ENCODE peak calls at places on chromosomes 13 and 19, in four cellular contexts. One of them, this sample, is unnamed.
A peak's percentile ranks its signal among the peaks of the same experiment; 100 is the strongest.

GRCh38 chr13:101454767-101455166 is 2.3 kb downstream of the ITGBL1 start:
- DNase-seq in psoas muscle: no peak
- DNase-seq in fibroblast of lung: peak; percentile 85
- DNase-seq in kidney epithelial cell: no peak
- DNase-seq in this sample: no peak

GRCh38 chr19:49921871-49922755 is 6.9 kb upstream of the ATF5 start:
- DNase-seq in psoas muscle: no peak
- DNase-seq in kidney epithelial cell: peak; percentile 34
- DNase-seq in fibroblast of lung: peak; percentile 60
- DNase-seq in this sample: no peak

GRCh38 chr19:33071887-33072286 is 7.2 kb upstream of the RHPN2 start:
- DNase-seq in fibroblast of lung: peak; percentile 54
- DNase-seq in psoas muscle: no peak
- DNase-seq in kidney epithelial cell: no peak
- DNase-seq in this sample: no peak

GRCh38 chr19:2700660-2701360 is 1.7 kb downstream of the GNG7 start:
- DNase-seq in psoas muscle: no peak
- DNase-seq in fibroblast of lung: no peak
- DNase-seq in kidney epithelial cell: no peak
- DNase-seq in this sample: no peak

GRCh38 chr19:17235618-17236413 is 9.8 kb downstream of the OCEL1 start:
- DNase-seq in fibroblast of lung: peak; percentile 78
- DNase-seq in psoas muscle: peak; percentile 74
- DNase-seq in kidney epithelial cell: no peak
- DNase-seq in this sample: peak; percentile 76

GRCh38 chr19:45507864-45508680 is 793 bp downstream of the VASP start:
- DNase-seq in psoas muscle: peak; percentile 50
- DNase-seq in kidney epithelial cell: no peak
- DNase-seq in fibroblast of lung: peak; percentile 44
- DNase-seq in this sample: no peak

GRCh38 chr13:43861863-43862262 is 17.7 kb downstream of the CCDC122 start:
- DNase-seq in fibroblast of lung: no peak
- DNase-seq in psoas muscle: no peak
- DNase-seq in kidney epithelial cell: no peak
- DNase-seq in this sample: no peak

GRCh38 chr13:35723061-35723461 is 246.6 kb upstream of the MAB21L1 start:
- DNase-seq in kidney epithelial cell: no peak
- DNase-seq in psoas muscle: peak; percentile 41
- DNase-seq in fibroblast of lung: no peak
- DNase-seq in this sample: no peak

GRCh38 chr19:32651729-32652140 is 23.2 kb downstream of the ANKRD27 start:
- DNase-seq in kidney epithelial cell: no peak
- DNase-seq in psoas muscle: no peak
- DNase-seq in fibroblast of lung: peak; percentile 23
- DNase-seq in this sample: peak; percentile 55

GRCh38 chr19:40224342-40225148 is 1.9 kb downstream of the CCNP start:
- DNase-seq in fibroblast of lung: no peak
- DNase-seq in psoas muscle: no peak
- DNase-seq in kidney epithelial cell: no peak
- DNase-seq in this sample: no peak

GRCh38 chr19:7856679-7857663 is 17.2 kb downstream of the PRR36 start:
- DNase-seq in kidney epithelial cell: no peak
- DNase-seq in psoas muscle: no peak
- DNase-seq in fibroblast of lung: no peak
- DNase-seq in this sample: no peak

GRCh38 chr19:48975947-48976847 is 11.1 kb downstream of the FTL start:
- DNase-seq in psoas muscle: no peak
- DNase-seq in kidney epithelial cell: no peak
- DNase-seq in fibroblast of lung: no peak
- DNase-seq in this sample: no peak

GRCh38 chr13:106230450-106230849 is 305.0 kb downstream of the EFNB2 start:
- DNase-seq in psoas muscle: no peak
- DNase-seq in fibroblast of lung: peak; percentile 59
- DNase-seq in kidney epithelial cell: no peak
- DNase-seq in this sample: no peak

GRCh38 chr13:112951674-112952371 is 17.2 kb upstream of the MCF2L start:
- DNase-seq in psoas muscle: no peak
- DNase-seq in fibroblast of lung: no peak
- DNase-seq in kidney epithelial cell: no peak
- DNase-seq in this sample: no peak

GRCh38 chr13:101639711-101640110 is 187.2 kb downstream of the ITGBL1 start:
- DNase-seq in psoas muscle: no peak
- DNase-seq in kidney epithelial cell: no peak
- DNase-seq in fibroblast of lung: no peak
- DNase-seq in this sample: no peak

GRCh38 chr13:79806821-79807220 is 325.9 kb downstream of the NDFIP2 start:
- DNase-seq in fibroblast of lung: no peak
- DNase-seq in kidney epithelial cell: no peak
- DNase-seq in psoas muscle: no peak
- DNase-seq in this sample: no peak

GRCh38 chr13:112684041-112684440 is 5.8 kb upstream of the ATP11A start:
- DNase-seq in psoas muscle: no peak
- DNase-seq in kidney epithelial cell: no peak
- DNase-seq in fibroblast of lung: no peak
- DNase-seq in this sample: no peak

GRCh38 chr13:112885782-112886268 is 83.2 kb upstream of the MCF2L start:
- DNase-seq in fibroblast of lung: peak; percentile 88
- DNase-seq in psoas muscle: peak; percentile 74
- DNase-seq in kidney epithelial cell: peak; percentile 70
- DNase-seq in this sample: peak; percentile 82

GRCh38 chr19:32404213-32404938 is 1.2 kb upstream of the DPY19L3 start:
- DNase-seq in fibroblast of lung: peak; percentile 9
- DNase-seq in psoas muscle: no peak
- DNase-seq in kidney epithelial cell: no peak
- DNase-seq in this sample: no peak

GRCh38 chr19:10158071-10158470 is 36.7 kb downstream of the DNMT1 start:
- DNase-seq in psoas muscle: no peak
- DNase-seq in kidney epithelial cell: no peak
- DNase-seq in fibroblast of lung: no peak
- DNase-seq in this sample: no peak

GRCh38 chr19:45632468-45633196 is 6.6 kb downstream of the EML2 start:
- DNase-seq in kidney epithelial cell: peak; percentile 65
- DNase-seq in fibroblast of lung: peak; percentile 93
- DNase-seq in psoas muscle: peak; percentile 74
- DNase-seq in this sample: peak; percentile 70

GRCh38 chr13:35500071-35500595 is 23.6 kb upstream of the MAB21L1 start:
- DNase-seq in psoas muscle: no peak
- DNase-seq in fibroblast of lung: no peak
- DNase-seq in kidney epithelial cell: no peak
- DNase-seq in this sample: no peak

GRCh38 chr13:23427342-23428182 is 5.9 kb downstream of the SACS start:
- DNase-seq in fibroblast of lung: peak; percentile 99
- DNase-seq in kidney epithelial cell: peak; percentile 86
- DNase-seq in psoas muscle: no peak
- DNase-seq in this sample: no peak

GRCh38 chr19:49786432-49786831 is 19.6 kb downstream of the AP2A1 start:
- DNase-seq in psoas muscle: no peak
- DNase-seq in kidney epithelial cell: peak; percentile 34
- DNase-seq in fibroblast of lung: peak; percentile 41
- DNase-seq in this sample: no peak

GRCh38 chr13:114106991-114107685 is 25.3 kb downstream of the RASA3 start:
- DNase-seq in kidney epithelial cell: no peak
- DNase-seq in fibroblast of lung: no peak
- DNase-seq in psoas muscle: peak; percentile 20
- DNase-seq in this sample: no peak

GRCh38 chr19:6769006-6769637 is 1.9 kb upstream of the SH2D3A start:
- DNase-seq in psoas muscle: no peak
- DNase-seq in kidney epithelial cell: no peak
- DNase-seq in fibroblast of lung: no peak
- DNase-seq in this sample: no peak

GRCh38 chr13:84668637-84669036 is 786.4 kb upstream of the SLITRK1 start:
- DNase-seq in psoas muscle: no peak
- DNase-seq in fibroblast of lung: no peak
- DNase-seq in kidney epithelial cell: no peak
- DNase-seq in this sample: no peak

GRCh38 chr13:77563110-77563509 is 27.6 kb downstream of the SCEL start:
- DNase-seq in psoas muscle: no peak
- DNase-seq in fibroblast of lung: peak; percentile 41
- DNase-seq in kidney epithelial cell: no peak
- DNase-seq in this sample: no peak

GRCh38 chr19:38485541-38486285 is 52.2 kb downstream of the RYR1 start:
- DNase-seq in fibroblast of lung: no peak
- DNase-seq in kidney epithelial cell: no peak
- DNase-seq in psoas muscle: no peak
- DNase-seq in this sample: no peak

GRCh38 chr19:10219678-10220077 is 11.5 kb downstream of the S1PR2 start:
- DNase-seq in kidney epithelial cell: no peak
- DNase-seq in fibroblast of lung: peak; percentile 44
- DNase-seq in psoas muscle: no peak
- DNase-seq in this sample: no peak

GRCh38 chr13:37106642-37107041 is 1.2 kb upstream of the CSNK1A1L start:
- DNase-seq in psoas muscle: no peak
- DNase-seq in kidney epithelial cell: no peak
- DNase-seq in fibroblast of lung: no peak
- DNase-seq in this sample: no peak

GRCh38 chr13:97366172-97366688 is 67.7 kb upstream of the RAP2A start:
- DNase-seq in kidney epithelial cell: no peak
- DNase-seq in psoas muscle: no peak
- DNase-seq in fibroblast of lung: no peak
- DNase-seq in this sample: no peak

GRCh38 chr13:95707442-95708389 is 30.8 kb downstream of the DNAJC3 start:
- DNase-seq in kidney epithelial cell: no peak
- DNase-seq in psoas muscle: no peak
- DNase-seq in fibroblast of lung: no peak
- DNase-seq in this sample: no peak

GRCh38 chr13:107244241-107244640 is 676.3 kb upstream of the ARGLU1 start:
- DNase-seq in psoas muscle: no peak
- DNase-seq in kidney epithelial cell: no peak
- DNase-seq in fibroblast of lung: no peak
- DNase-seq in this sample: no peak

GRCh38 chr19:16459680-16460079 is 12.1 kb downstream of the EPS15L1 start:
- DNase-seq in psoas muscle: no peak
- DNase-seq in fibroblast of lung: no peak
- DNase-seq in kidney epithelial cell: no peak
- DNase-seq in this sample: no peak

GRCh38 chr19:42207767-42208259 is 9.7 kb downstream of the DEDD2 start:
- DNase-seq in kidney epithelial cell: peak; percentile 47
- DNase-seq in fibroblast of lung: peak; percentile 89
- DNase-seq in psoas muscle: no peak
- DNase-seq in this sample: no peak

DNA sequence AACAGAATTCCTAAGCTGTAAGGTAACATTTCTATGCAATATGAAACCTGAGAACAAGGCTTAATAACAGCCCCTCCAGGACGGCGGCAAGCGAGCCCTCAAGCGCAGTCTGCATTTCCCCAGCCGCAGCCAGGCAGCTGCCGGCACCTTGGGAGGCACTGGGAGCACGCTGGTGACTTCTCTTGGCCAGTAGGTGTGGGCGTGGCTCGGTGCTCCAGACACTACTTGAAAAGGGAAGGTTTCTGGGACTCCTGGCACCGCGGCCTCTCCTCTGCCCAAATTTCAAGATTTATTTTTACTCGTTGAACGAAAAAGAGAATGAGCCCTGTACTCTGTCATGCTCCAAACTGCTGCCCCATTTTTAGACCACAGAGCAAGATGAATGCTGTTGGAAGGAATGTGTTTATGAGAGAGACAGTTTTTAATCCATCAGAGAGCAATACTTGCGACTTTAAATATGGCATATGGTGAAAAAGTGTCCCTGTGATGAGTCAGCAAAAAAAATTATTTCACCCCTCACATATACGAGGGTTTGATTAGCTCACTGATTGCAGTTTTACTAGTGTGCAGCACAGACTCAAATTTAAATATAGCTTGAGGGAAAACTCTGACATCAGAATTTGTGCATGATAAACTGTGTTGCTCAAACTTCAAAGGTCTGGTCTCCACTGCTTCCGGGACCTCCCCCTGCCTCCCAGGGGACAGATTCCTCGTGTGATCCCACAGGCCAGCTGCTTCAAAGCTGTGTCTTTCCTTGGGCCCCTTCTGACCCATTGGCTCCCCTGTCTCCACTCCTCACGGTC is 81.3 kb downstream of the COL4A2 start:
- DNase-seq in kidney epithelial cell: no peak
- DNase-seq in psoas muscle: peak; percentile 43
- DNase-seq in fibroblast of lung: peak; percentile 87
- DNase-seq in this sample: no peak
- H3K4me3 ChIP-seq in kidney epithelial cell: no peak overlapping the region
- H3K4me3 ChIP-seq in psoas muscle: peak overlapping the region; percentile 50
- H3K4me3 ChIP-seq in fibroblast of lung: peak overlapping the region; percentile 5
- H3K4me3 ChIP-seq in this sample: peak overlapping the region; percentile 54

DNA sequence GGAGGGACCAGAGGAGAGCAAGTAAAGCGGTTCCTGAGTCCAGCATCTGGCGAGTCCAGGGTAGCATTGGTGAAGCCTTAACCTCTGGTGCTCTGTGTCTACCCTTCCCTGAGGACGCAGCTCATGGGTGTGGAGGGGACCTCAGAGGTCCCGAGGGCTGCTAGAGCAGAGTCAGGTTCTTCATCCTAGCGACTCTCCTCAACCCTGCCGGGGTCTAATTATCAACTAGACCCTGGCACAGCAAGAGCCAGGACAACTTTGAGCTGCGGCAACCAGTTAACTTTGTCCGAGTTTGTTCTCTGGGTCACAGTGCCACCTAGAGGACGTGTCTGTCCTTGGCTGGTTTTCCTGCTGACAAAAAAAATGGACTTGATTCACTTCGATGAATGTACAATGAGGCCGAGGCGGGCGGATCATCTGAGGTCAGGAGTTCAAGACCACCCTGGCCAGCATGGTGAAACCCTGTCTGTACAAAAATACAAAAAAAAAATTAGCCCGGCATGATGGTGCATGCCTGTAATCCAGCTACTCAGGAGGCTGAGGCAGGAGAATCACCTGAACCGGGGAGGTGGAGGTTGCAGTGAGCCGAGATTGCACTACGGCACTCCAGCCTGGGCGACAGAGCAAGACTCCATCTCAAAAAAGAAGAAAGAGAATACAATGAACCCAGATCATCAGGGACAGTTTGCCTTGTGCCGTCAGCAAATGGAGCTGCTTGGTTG is 24.9 kb downstream of the TSSK6 start:
- DNase-seq in kidney epithelial cell: peak; percentile 52
- DNase-seq in fibroblast of lung: peak; percentile 71
- DNase-seq in psoas muscle: peak; percentile 71
- DNase-seq in this sample: peak; percentile 69
- H3K4me3 ChIP-seq in kidney epithelial cell: no peak overlapping the region
- H3K4me3 ChIP-seq in fibroblast of lung: no peak overlapping the region
- H3K4me3 ChIP-seq in psoas muscle: peak overlapping the region; percentile 5
- H3K4me3 ChIP-seq in this sample: peak overlapping the region; percentile 46

GRCh38 chr13:58795715-58796114 is 1164.2 kb downstream of the PCDH17 start:
- DNase-seq in fibroblast of lung: no peak
- DNase-seq in psoas muscle: no peak
- DNase-seq in kidney epithelial cell: no peak
- DNase-seq in this sample: no peak

DNA sequence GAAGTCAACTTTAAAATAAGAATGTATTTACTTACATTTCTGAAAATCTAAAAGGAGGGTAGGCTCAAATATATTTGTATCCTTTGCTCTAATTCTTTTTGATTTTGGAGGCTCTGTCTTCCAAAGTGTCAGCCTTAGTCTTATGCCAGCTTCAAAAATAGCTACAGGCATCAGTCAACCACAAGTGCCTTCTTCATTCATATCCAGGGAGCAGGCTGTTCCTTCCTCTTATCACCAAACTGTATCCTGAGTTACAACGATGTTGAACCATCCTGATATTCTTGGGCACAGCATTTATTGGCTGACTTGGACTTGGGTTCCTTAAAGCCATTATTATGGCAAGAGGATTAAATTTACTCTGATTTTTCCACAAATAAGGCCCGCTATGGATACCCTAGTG is 1161.3 kb downstream of the PCDH17 start:
- DNase-seq in kidney epithelial cell: no peak
- DNase-seq in fibroblast of lung: no peak
- DNase-seq in psoas muscle: no peak
- DNase-seq in this sample: no peak
- H3K4me3 ChIP-seq in kidney epithelial cell: no peak overlapping the region
- H3K4me3 ChIP-seq in fibroblast of lung: no peak overlapping the region
- H3K4me3 ChIP-seq in psoas muscle: no peak overlapping the region
- H3K4me3 ChIP-seq in this sample: no peak overlapping the region

GRCh38 chr19:36797786-36798108 is 25.1 kb upstream of the ZNF850 start:
- DNase-seq in psoas muscle: no peak
- DNase-seq in kidney epithelial cell: no peak
- DNase-seq in fibroblast of lung: no peak
- DNase-seq in this sample: no peak
- H3K4me3 ChIP-seq in psoas muscle: peak overlapping the region; percentile 79
- H3K4me3 ChIP-seq in kidney epithelial cell: peak overlapping the region; percentile 98
- H3K4me3 ChIP-seq in fibroblast of lung: peak overlapping the region; percentile 99
- H3K4me3 ChIP-seq in this sample: peak overlapping the region; percentile 72

This sample was measured in left ventricle myocardium inferior.